ENCODE peak calls at places on chromosomes 1 and 21, in four cellular contexts. O is prostate gland, V is body of pancreas, Z is neural progenitor cell. J is an unnamed sample. For H3K36me3, the result is how much of the 10 kb centered on the place peaks cover.

GRCh38 chr1:7385471-7386225 is 385.4 kb upstream of the VAMP3 start:
- DNase-seq in Z (no peak), V (no peak), O (no peak), J (peak)

GRCh38 chr1:37303884-37304574 is 170.4 kb upstream of the ZC3H12A start:
- DNase-seq in Z (no peak), O (no peak), V (no peak), J (no peak)

GRCh38 chr21:41851090-41851790 is 27.9 kb downstream of the PRDM15 start:
- DNase-seq in O (no peak), Z (no peak), V (no peak), J (no peak)

GRCh38 chr1:226980122-226980551 is 40.0 kb downstream of the COQ8A start:
- DNase-seq in O (no peak), V (no peak), Z (no peak), J (no peak)

GRCh38 chr1:55957233-55957632 is 622.1 kb downstream of the PLPP3 start:
- DNase-seq in Z (no peak), V (no peak), O (no peak), J (no peak)

GRCh38 chr1:44524180-44524579 is 119.1 kb downstream of the RNF220 start:
- DNase-seq in O (no peak), Z (peak), V (no peak), J (no peak)

GRCh38 chr1:184882649-184883303 is 91.5 kb downstream of the NIBAN1 start:
- DNase-seq in Z (no peak), V (no peak), O (peak), J (no peak)

GRCh38 chr1:151613275-151613867 is 1.5 kb downstream of the SNX27 start:
- DNase-seq in V (no peak), Z (peak), O (no peak), J (no peak)

GRCh38 chr1:29924017-29924431 is 687.7 kb downstream of the PTPRU start:
- DNase-seq in O (no peak), V (no peak), Z (no peak), J (no peak)

GRCh38 chr1:227576152-227576551 is 12.8 kb downstream of the ZNF678 start:
- DNase-seq in Z (no peak), V (no peak), O (no peak), J (no peak)

GRCh38 chr1:208298593-208299233 is 54.5 kb upstream of the PLXNA2 start:
- DNase-seq in V (peak), Z (no peak), O (peak), J (peak)

GRCh38 chr1:85672031-85672430 is 36.2 kb downstream of the ZNHIT6 start:
- DNase-seq in O (no peak), V (no peak), Z (no peak), J (no peak)

GRCh38 chr1:152996633-152997385 is 4.7 kb upstream of the SPRR3 start:
- DNase-seq in Z (peak), O (no peak), V (no peak), J (no peak)

GRCh38 chr1:151828931-151829330 is 2.7 kb downstream of the RORC start:
- DNase-seq in V (no peak), O (peak), Z (peak), J (peak)

GRCh38 chr1:186146971-186147370 is 228.1 kb downstream of the TPR start:
- DNase-seq in Z (no peak), V (no peak), O (no peak), J (no peak)

GRCh38 chr1:246156847-246157246 is 350.2 kb downstream of the SMYD3 start:
- DNase-seq in O (no peak), V (no peak), Z (no peak), J (no peak)

GRCh38 chr21:28614816-28615215 is 377.9 kb downstream of the LTN1 start:
- DNase-seq in Z (no peak), V (no peak), O (no peak), J (no peak)

GRCh38 chr1:43367026-43367903 is 546 bp downstream of the ELOVL1 start:
- DNase-seq in Z (peak), O (peak), V (no peak), J (peak)

GRCh38 chr21:31012133-31013089 is 25.9 kb downstream of the KRTAP19-8 start:
- DNase-seq in O (no peak), V (no peak), Z (no peak), J (no peak)

GRCh38 chr1:26293911-26294463 is 12.4 kb downstream of the UBXN11 start:
- DNase-seq in Z (no peak), O (no peak), V (no peak), J (no peak)

GRCh38 chr1:21872445-21873079 is 60.5 kb downstream of the LDLRAD2 start:
- DNase-seq in Z (no peak), O (no peak), V (no peak), J (no peak)
- H3K36me3 ChIP-seq in Z (under half), O (under half), V (under half), J (under half)

GRCh38 chr1:31701137-31701736 is 2.6 kb downstream of the COL16A1 start:
- DNase-seq in V (peak), O (peak), Z (no peak), J (peak)

GRCh38 chr1:31704261-31705079 is 653 bp upstream of the COL16A1 start:
- DNase-seq in O (peak), Z (peak), V (peak), J (peak)

GRCh38 chr1:31703431-31704260 is at the start of gene COL16A1:
- DNase-seq in O (peak), V (peak), Z (peak), J (peak)

GRCh38 chr1:31700468-31701136 is 3.2 kb downstream of the COL16A1 start:
- DNase-seq in Z (no peak), O (no peak), V (no peak), J (no peak)

GRCh38 chr1:31702836-31703404 is 897 bp downstream of the COL16A1 start:
- DNase-seq in Z (no peak), O (no peak), V (no peak), J (no peak)
- H3K4me3 ChIP-seq in Z (no peak), O (peak), V (no peak), J (peak)

GRCh38 chr1:116360435-116361173 is 12.4 kb upstream of the ATP1A1 start:
- DNase-seq in V (no peak), Z (no peak), O (no peak), J (no peak)
- TF ChIP-seq CTCF in V (peak), Z (no peak), O (peak), J (no peak)

DNA sequence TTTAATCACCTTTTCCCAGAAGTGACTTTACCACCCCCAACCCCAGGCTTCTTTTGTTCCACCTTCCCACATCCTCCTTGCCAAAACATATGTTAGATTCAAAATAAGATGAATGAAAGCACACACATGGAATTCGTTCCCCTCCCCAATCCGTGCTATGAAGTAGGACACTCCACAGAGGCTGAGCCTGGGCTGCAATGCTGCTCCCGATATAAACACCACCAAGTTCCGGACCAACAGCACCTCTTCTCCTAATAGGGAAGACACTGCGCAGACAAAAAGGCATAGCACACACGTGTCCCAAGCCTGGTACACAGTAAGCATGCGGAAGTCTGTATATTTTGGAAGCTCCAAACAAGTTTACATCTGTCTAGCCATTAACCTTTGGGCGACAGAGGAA is 86.0 kb downstream of the CLSTN1 start:
- DNase-seq in V (no peak), Z (no peak), O (no peak), J (no peak)
- H3K36me3 ChIP-seq in V (half or more), Z (under half), O (under half), J (under half)

DNA sequence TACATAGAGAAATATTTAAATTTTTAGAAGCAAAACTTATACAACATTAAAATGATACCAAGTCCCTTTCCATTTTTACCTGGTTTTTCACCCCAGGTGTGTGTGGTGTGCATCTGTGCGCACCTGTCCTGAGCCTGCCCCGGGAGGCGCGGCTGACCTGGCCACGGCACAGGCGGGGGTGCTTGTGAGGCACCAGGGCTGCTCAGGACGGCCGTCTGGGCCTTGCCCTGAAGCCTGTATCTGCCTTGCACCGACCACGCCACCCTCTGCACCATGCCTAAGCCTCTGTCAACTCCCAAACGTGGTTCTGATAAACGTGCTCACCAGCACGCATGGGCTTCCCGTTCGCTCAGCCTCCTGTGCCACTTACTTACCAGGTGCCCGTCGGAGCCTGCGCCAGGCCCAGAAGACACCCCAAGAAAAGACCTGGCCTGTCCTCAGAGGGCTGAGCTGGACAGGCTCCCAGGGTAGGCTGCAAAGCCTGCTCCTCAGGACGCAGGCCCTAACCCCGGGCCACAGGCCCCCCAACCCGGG is 20.9 kb downstream of the PANK4 start:
- DNase-seq in Z (no peak), O (no peak), V (no peak), J (no peak)
- H3K4me3 ChIP-seq in Z (no peak), O (no peak), V (no peak), J (no peak)

GRCh38 chr1:32464716-32465540 is at the start of gene ZBTB8B:
- DNase-seq in V (peak), Z (peak), O (peak), J (peak)
- TF ChIP-seq CTCF in V (no peak), Z (no peak), O (no peak), J (no peak)